ENCODE peak calls at places on chromosomes 13 and 19, in eight cellular contexts. N is heart left ventricle, F is AG09309, D is fibroblast of lung, E is pancreas, C is tibial nerve, O is IMR-90, S is Caco-2. H is an unnamed sample.

GRCh38 chr19:17254636-17255035 is 8.9 kb upstream of the NR2F6 start:
- DNase-seq in N (no peak), F (no peak), D (no peak), E (no peak), C (no peak), O (no peak), S (no peak), H (no peak)

GRCh38 chr19:4889034-4889825 is 13.5 kb downstream of the ARRDC5 start:
- DNase-seq in N (no peak), F (no peak), D (peak), E (no peak), C (no peak), O (peak), S (no peak), H (peak)

GRCh38 chr19:33638167-33639033 is 16.6 kb downstream of the CHST8 start:
- DNase-seq in N (no peak), F (no peak), D (no peak), E (no peak), C (no peak), O (no peak), S (no peak), H (no peak)

GRCh38 chr19:10491472-10492047 is 11.6 kb downstream of the KEAP1 start:
- DNase-seq in N (no peak), F (no peak), D (no peak), E (no peak), C (no peak), O (no peak), S (no peak), H (no peak)

GRCh38 chr13:110017379-110017778 is 231.0 kb upstream of the IRS2 start:
- DNase-seq in N (no peak), F (peak), D (peak), E (no peak), C (no peak), O (peak), S (peak), H (peak)

GRCh38 chr19:12779162-12779993 is 4.0 kb upstream of the HOOK2 start:
- DNase-seq in N (peak), F (no peak), D (peak), E (peak), C (no peak), O (peak), S (no peak), H (peak)

GRCh38 chr13:41652735-41653361 is 195.5 kb downstream of the RGCC start:
- DNase-seq in N (no peak), F (no peak), D (peak), E (no peak), C (no peak), O (peak), S (no peak), H (peak)

GRCh38 chr19:48945817-48946216 is 8.9 kb upstream of the BAX start:
- DNase-seq in N (no peak), F (no peak), D (no peak), E (no peak), C (no peak), O (no peak), S (no peak), H (no peak)

GRCh38 chr13:95573226-95573625 is 20.7 kb downstream of the CLDN10 start:
- DNase-seq in N (no peak), F (peak), D (peak), E (no peak), C (no peak), O (peak), S (no peak), H (peak)

GRCh38 chr13:98927954-98928927 is 49.6 kb downstream of the DOCK9 start:
- DNase-seq in N (peak), F (peak), D (peak), E (no peak), C (no peak), O (peak), S (peak), H (peak)

GRCh38 chr13:73064991-73065390 is 6.2 kb downstream of the KLF5 start:
- DNase-seq in N (no peak), F (no peak), D (no peak), E (no peak), C (no peak), O (no peak), S (no peak), H (no peak)

GRCh38 chr19:29326849-29327840 is 114.2 kb upstream of the UQCRFS1 start:
- DNase-seq in N (no peak), F (no peak), D (no peak), E (no peak), C (no peak), O (no peak), S (no peak), H (no peak)

GRCh38 chr13:27783111-27783510 is 9.2 kb upstream of the GSX1 start:
- DNase-seq in N (no peak), F (no peak), D (peak), E (no peak), C (no peak), O (peak), S (no peak), H (no peak)

GRCh38 chr13:28340272-28340793 is 154.6 kb downstream of the FLT1 start:
- DNase-seq in N (no peak), F (no peak), D (peak), E (no peak), C (no peak), O (peak), S (no peak), H (peak)

GRCh38 chr13:73984949-73985691 is 149.1 kb downstream of the KLF12 start:
- DNase-seq in N (no peak), F (no peak), D (no peak), E (no peak), C (no peak), O (no peak), S (no peak), H (no peak)

GRCh38 chr13:97257228-97257755 is 35.2 kb downstream of the MBNL2 start:
- DNase-seq in N (no peak), F (no peak), D (no peak), E (no peak), C (no peak), O (no peak), S (no peak), H (no peak)

GRCh38 chr13:31090921-31091624 is 70.6 kb downstream of the HSPH1 start:
- DNase-seq in N (no peak), F (no peak), D (peak), E (peak), C (no peak), O (peak), S (no peak), H (no peak)

GRCh38 chr13:93727301-93728141 is 500.9 kb downstream of the GPC6 start:
- DNase-seq in N (no peak), F (peak), D (peak), E (no peak), C (no peak), O (peak), S (no peak), H (peak)

GRCh38 chr19:11130824-11131455 is 24.6 kb downstream of the SPC24 start:
- DNase-seq in N (peak), F (no peak), D (peak), E (peak), C (peak), O (peak), S (peak), H (peak)

GRCh38 chr19:15437355-15438123 is 12.2 kb downstream of the WIZ start:
- DNase-seq in N (no peak), F (peak), D (peak), E (no peak), C (no peak), O (peak), S (peak), H (peak)

GRCh38 chr13:106143392-106143791 is 392.1 kb downstream of the EFNB2 start:
- DNase-seq in N (no peak), F (no peak), D (peak), E (no peak), C (no peak), O (peak), S (no peak), H (peak)

GRCh38 chr13:103497404-103497803 is 431.2 kb upstream of the SLC10A2 start:
- DNase-seq in N (no peak), F (no peak), D (no peak), E (no peak), C (no peak), O (no peak), S (no peak), H (no peak)

GRCh38 chr19:13984186-13984585 is 21.9 kb downstream of the RFX1 start:
- DNase-seq in N (no peak), F (no peak), D (no peak), E (no peak), C (no peak), O (no peak), S (no peak), H (no peak)

GRCh38 chr13:94415484-94415883 is 64.0 kb downstream of the DCT start:
- DNase-seq in N (no peak), F (no peak), D (no peak), E (no peak), C (no peak), O (no peak), S (no peak), H (no peak)

GRCh38 chr19:46715620-46716012 is 1.3 kb downstream of the PRKD2 start:
- DNase-seq in N (no peak), F (no peak), D (no peak), E (peak), C (no peak), O (no peak), S (no peak), H (no peak)

GRCh38 chr19:55460670-55461258 is 678 bp downstream of the ISOC2 start:
- DNase-seq in N (peak), F (peak), D (peak), E (peak), C (peak), O (peak), S (peak), H (peak)

GRCh38 chr13:109856350-109856749 is 70.0 kb upstream of the IRS2 start:
- DNase-seq in N (no peak), F (no peak), D (no peak), E (no peak), C (no peak), O (no peak), S (no peak), H (no peak)

GRCh38 chr19:10612515-10613119 is 12.7 kb upstream of the SLC44A2 start:
- DNase-seq in N (peak), F (no peak), D (peak), E (peak), C (peak), O (no peak), S (no peak), H (no peak)

GRCh38 chr13:104281910-104282309 is 1215.7 kb upstream of the SLC10A2 start:
- DNase-seq in N (no peak), F (no peak), D (no peak), E (no peak), C (no peak), O (no peak), S (no peak), H (no peak)

GRCh38 chr19:10138879-10139795 is 19.4 kb upstream of the EIF3G start:
- DNase-seq in N (no peak), F (no peak), D (no peak), E (no peak), C (no peak), O (no peak), S (no peak), H (no peak)

GRCh38 chr19:4507804-4508203 is 10.5 kb downstream of the PLIN4 start:
- DNase-seq in N (no peak), F (no peak), D (no peak), E (peak), C (no peak), O (no peak), S (no peak), H (no peak)

GRCh38 chr19:19466201-19466600 is 49.1 kb downstream of the TSSK6 start:
- DNase-seq in N (no peak), F (no peak), D (no peak), E (no peak), C (no peak), O (no peak), S (no peak), H (no peak)

GRCh38 chr19:16330368-16330801 is 5.8 kb downstream of the KLF2 start:
- DNase-seq in N (peak), F (no peak), D (peak), E (peak), C (no peak), O (peak), S (peak), H (peak)

GRCh38 chr13:32105653-32106313 is 74.2 kb downstream of the FRY start:
- DNase-seq in N (no peak), F (no peak), D (no peak), E (no peak), C (no peak), O (no peak), S (no peak), H (no peak)

GRCh38 chr19:33562636-33563035 is 41.0 kb upstream of the PEPD start:
- DNase-seq in N (no peak), F (no peak), D (no peak), E (no peak), C (no peak), O (no peak), S (no peak), H (no peak)

GRCh38 chr13:106151056-106151699 is 384.3 kb downstream of the EFNB2 start:
- DNase-seq in N (no peak), F (peak), D (peak), E (no peak), C (no peak), O (peak), S (peak), H (peak)

GRCh38 chr19:29483641-29483920 is 42.2 kb upstream of the VSTM2B start:
- DNase-seq in N (peak), F (no peak), D (no peak), E (no peak), C (no peak), O (no peak), S (no peak), H (no peak)

GRCh38 chr19:35869327-35870123 is 1.2 kb downstream of the APLP1 start:
- DNase-seq in N (peak), F (no peak), D (peak), E (peak), C (no peak), O (peak), S (peak), H (peak)

GRCh38 chr13:49503951-49504350 is 8.2 kb downstream of the PHF11 start:
- DNase-seq in N (no peak), F (no peak), D (no peak), E (no peak), C (no peak), O (peak), S (no peak), H (peak)

DNA sequence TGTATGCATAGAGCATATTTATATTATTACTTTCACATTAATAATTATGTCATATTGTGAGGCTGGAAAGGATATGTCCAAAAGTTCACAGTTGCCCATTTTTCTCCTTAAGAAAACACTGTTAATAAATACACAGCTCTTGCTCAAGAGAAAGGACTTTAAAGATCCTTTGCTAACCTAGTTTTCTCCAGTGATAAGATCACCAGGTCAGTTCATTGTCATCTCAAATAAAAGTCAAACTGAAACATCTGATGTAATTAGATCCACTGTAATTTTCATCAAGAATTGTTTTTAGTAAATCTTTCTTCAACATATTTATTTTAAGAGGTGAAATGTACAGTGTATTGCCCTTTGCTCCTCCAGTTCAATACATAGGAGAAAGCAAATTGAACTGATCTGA is 82.8 kb upstream of the KLHL1 start:
- DNase-seq in N (no peak), F (no peak), D (no peak), E (no peak), C (no peak), O (no peak), S (no peak), H (no peak)
- TF ChIP-seq CTCF in N (no peak), F (no peak), D (no peak), E (no peak), C (no peak), O (no peak), S (no peak), H (no peak)

GRCh38 chr19:409006-409514 is at the start of gene C2CD4C:
- DNase-seq in N (no peak), F (no peak), D (no peak), E (no peak), C (peak), O (no peak), S (peak), H (peak)
- H3K4me3 ChIP-seq in N (peak), F (no peak), D (peak), E (peak), C (peak), O (peak), S (peak), H (no peak)

GRCh38 chr19:51356159-51356801 is 9.9 kb downstream of the ETFB start:
- DNase-seq in N (no peak), F (no peak), D (no peak), E (no peak), C (no peak), O (no peak), S (no peak), H (no peak)
- TF ChIP-seq CTCF in N (no peak), F (no peak), D (no peak), E (no peak), C (no peak), O (no peak), S (no peak), H (no peak)

GRCh38 chr19:1567848-1568227 is 287 bp downstream of the MEX3D start:
- DNase-seq in N (no peak), F (no peak), D (no peak), E (no peak), C (no peak), O (no peak), S (no peak), H (no peak)
- H3K4me3 ChIP-seq in N (no peak), F (peak), D (no peak), E (no peak), C (peak), O (peak), S (peak), H (no peak)

GRCh38 chr13:26628706-26629105 is 71.2 kb downstream of the WASF3 start:
- DNase-seq in N (no peak), F (peak), D (peak), E (no peak), C (no peak), O (peak), S (no peak), H (no peak)
- TF ChIP-seq CTCF in N (no peak), F (peak), D (peak), E (no peak), C (no peak), O (peak), S (no peak), H (peak)

DNA sequence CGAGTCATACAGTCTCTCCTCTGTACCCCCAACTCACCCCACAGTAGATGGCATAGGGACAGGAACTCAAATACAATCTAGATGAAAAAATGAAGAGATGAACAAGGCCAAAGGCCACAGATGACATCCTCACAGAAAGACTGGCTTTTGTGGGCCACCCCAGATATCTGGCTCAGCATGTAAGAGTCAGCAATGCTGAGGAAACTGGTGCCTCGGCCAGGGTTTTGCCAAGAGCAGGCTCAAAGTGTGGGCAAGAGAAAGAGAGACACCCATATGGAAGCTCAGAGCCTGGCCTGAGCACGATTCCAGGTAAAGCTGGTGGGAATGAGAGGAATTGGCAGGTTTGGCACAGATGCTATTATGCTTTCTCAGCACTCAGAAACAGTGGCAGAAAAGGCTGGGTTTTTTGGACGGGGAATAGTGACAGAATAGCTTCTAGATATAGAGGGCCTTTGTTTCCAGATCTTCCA is 460.6 kb downstream of the FOXO1 start:
- DNase-seq in N (no peak), F (no peak), D (no peak), E (no peak), C (no peak), O (no peak), S (no peak), H (no peak)
- H3K4me3 ChIP-seq in N (no peak), F (no peak), D (no peak), E (no peak), C (no peak), O (no peak), S (no peak), H (no peak)